ENCODE peak calls at places on chromosomes 12 and 14, in eight cellular contexts. T is HCT116, H is A549, W is H1, F is HepG2, M is SK-N-SH, Y is GM12878, X is K562. I is an unnamed sample. For H3K9me3, the result is how much of the 10 kb centered on the place peaks cover.

GRCh38 chr12:34404377-34405285 is 382.3 kb downstream of the ALG10 start:
- DNase-seq in W (peak), F (no peak), X (peak), M (peak), Y (no peak), T (no peak), H (no peak), I (no peak)

GRCh38 chr14:49853572-49854375 is 1.2 kb upstream of the NEMF start:
- DNase-seq in H (peak), M (peak), W (peak), F (peak), Y (no peak), T (peak), X (no peak), I (peak)

GRCh38 chr12:104490850-104491249 is 34.1 kb downstream of the CHST11 start:
- DNase-seq in Y (no peak), X (no peak), T (no peak), M (no peak), F (no peak), W (no peak), H (no peak), I (no peak)

GRCh38 chr14:96852823-96853422 is 55.7 kb downstream of the VRK1 start:
- DNase-seq in M (peak), F (peak), W (no peak), X (peak), H (peak), Y (peak), T (peak), I (peak)

GRCh38 chr12:13379531-13379930 is 183.0 kb downstream of the EMP1 start:
- DNase-seq in M (no peak), W (peak), H (no peak), T (no peak), Y (no peak), X (no peak), F (no peak), I (no peak)

GRCh38 chr12:46585854-46586621 is 213.5 kb upstream of the SLC38A2 start:
- DNase-seq in F (peak), H (no peak), T (peak), W (no peak), Y (no peak), X (no peak), M (no peak), I (peak)

GRCh38 chr12:105348142-105348541 is 17.7 kb downstream of the C12orf75 start:
- DNase-seq in F (no peak), W (no peak), X (no peak), M (no peak), T (no peak), Y (no peak), H (no peak), I (no peak)

GRCh38 chr12:6684609-6685008 is 4.6 kb downstream of the ZNF384 start:
- DNase-seq in H (peak), X (peak), M (peak), Y (no peak), T (peak), W (peak), F (peak), I (peak)

GRCh38 chr14:48323655-48324054 is 648.2 kb upstream of the MDGA2 start:
- DNase-seq in T (no peak), H (no peak), M (no peak), W (no peak), F (no peak), X (no peak), Y (no peak), I (no peak)

GRCh38 chr12:109770861-109771670 is 57.4 kb downstream of the FAM222A start:
- DNase-seq in Y (no peak), F (no peak), W (no peak), X (no peak), M (peak), T (no peak), H (no peak), I (no peak)

GRCh38 chr12:1801285-1801975 is 18.9 kb upstream of the LRTM2 start:
- DNase-seq in F (no peak), H (no peak), Y (no peak), X (no peak), M (peak), W (no peak), T (no peak), I (no peak)

GRCh38 chr14:81436296-81437138 is 36.4 kb upstream of the STON2 start:
- DNase-seq in W (peak), T (peak), M (peak), F (peak), H (peak), Y (no peak), X (peak), I (peak)

GRCh38 chr12:52121848-52122838 is 42.6 kb downstream of the SMIM41 start:
- DNase-seq in M (peak), H (peak), Y (no peak), X (peak), W (peak), F (no peak), T (no peak), I (peak)

GRCh38 chr12:4296749-4297148 is 23.2 kb downstream of the CCND2 start:
- DNase-seq in F (no peak), Y (no peak), M (no peak), X (no peak), H (no peak), T (no peak), W (no peak), I (no peak)

GRCh38 chr14:90277581-90278198 is 21.3 kb downstream of the PSMC1 start:
- DNase-seq in T (no peak), Y (no peak), F (no peak), H (no peak), X (no peak), W (no peak), M (no peak), I (no peak)

GRCh38 chr14:35258420-35258819 is 33.8 kb upstream of the PSMA6 start:
- DNase-seq in W (no peak), H (no peak), F (no peak), T (no peak), Y (no peak), M (no peak), X (peak), I (no peak)

GRCh38 chr14:57189070-57189469 is 79.6 kb downstream of the EXOC5 start:
- DNase-seq in H (peak), T (peak), M (peak), Y (no peak), W (no peak), F (peak), X (no peak), I (no peak)
- TF ChIP-seq MAX in H (no peak), T (no peak), M (no peak), Y (no peak), W (no peak), F (no peak), X (no peak), I (no peak)

GRCh38 chr14:105904379-105904778 is 378.0 kb downstream of the TMEM121 start:
- DNase-seq in Y (no peak), H (no peak), W (no peak), X (peak), T (no peak), F (no peak), M (no peak), I (no peak)

GRCh38 chr14:105903971-105904370 is 377.6 kb downstream of the TMEM121 start:
- DNase-seq in W (no peak), M (peak), T (no peak), Y (no peak), X (no peak), H (no peak), F (no peak), I (no peak)

GRCh38 chr14:105908006-105908405 is 381.6 kb downstream of the TMEM121 start:
- DNase-seq in M (no peak), X (no peak), F (no peak), W (no peak), T (no peak), H (no peak), Y (no peak), I (no peak)

GRCh38 chr14:105907276-105907675 is 380.9 kb downstream of the TMEM121 start:
- DNase-seq in W (no peak), X (no peak), Y (no peak), T (no peak), F (no peak), M (no peak), H (no peak), I (no peak)

DNA sequence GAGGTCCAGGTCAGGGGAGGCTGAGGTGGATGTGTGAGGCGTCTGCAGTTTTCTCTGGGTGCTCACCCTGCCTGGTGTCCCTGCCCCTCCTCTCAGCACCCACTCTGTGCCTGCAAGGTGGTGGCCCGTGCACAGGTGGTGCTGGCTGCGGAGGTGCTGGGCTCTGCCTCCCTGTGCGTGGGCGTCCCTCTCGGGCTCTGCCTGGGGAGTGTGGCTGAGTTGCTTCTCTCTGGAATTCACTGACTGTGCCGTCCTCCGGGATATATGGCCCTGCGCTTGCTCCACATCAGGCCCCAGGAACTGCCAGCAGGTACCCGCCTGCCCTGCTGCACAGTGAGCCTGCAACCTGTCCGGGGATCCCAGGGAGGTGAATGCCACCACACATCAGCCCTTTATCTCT is 379.1 kb downstream of the TMEM121 start:
- DNase-seq in F (no peak), T (no peak), Y (no peak), X (peak), W (no peak), H (no peak), M (no peak), I (no peak)
- H3K9me3 ChIP-seq in F (under half), T (under half), Y (under half), X (under half), W (half or more), H (under half), M (under half), I (under half)

GRCh38 chr14:61640834-61641170 is 54.5 kb upstream of the HIF1A start:
- DNase-seq in M (no peak), X (no peak), W (no peak), T (no peak), H (no peak), Y (no peak), F (no peak), I (no peak)
- TF ChIP-seq MAX in M (no peak), X (no peak), W (no peak), T (no peak), H (no peak), Y (no peak), F (no peak), I (no peak)

GRCh38 chr14:75051556-75051899 is 261 bp upstream of the MLH3 start:
- DNase-seq in T (no peak), W (no peak), X (no peak), M (no peak), H (no peak), Y (no peak), F (no peak), I (no peak)

GRCh38 chr14:75050852-75051555 is at the start of gene MLH3:
- DNase-seq in M (peak), Y (no peak), X (peak), W (peak), H (peak), T (peak), F (peak), I (peak)

GRCh38 chr14:75049136-75049535 is 2.1 kb downstream of the MLH3 start:
- DNase-seq in W (no peak), X (no peak), Y (no peak), F (no peak), H (no peak), M (no peak), T (no peak), I (no peak)

GRCh38 chr14:75048101-75048500 is 3.2 kb downstream of the MLH3 start:
- DNase-seq in M (no peak), Y (no peak), X (no peak), T (no peak), W (no peak), F (no peak), H (no peak), I (no peak)

DNA sequence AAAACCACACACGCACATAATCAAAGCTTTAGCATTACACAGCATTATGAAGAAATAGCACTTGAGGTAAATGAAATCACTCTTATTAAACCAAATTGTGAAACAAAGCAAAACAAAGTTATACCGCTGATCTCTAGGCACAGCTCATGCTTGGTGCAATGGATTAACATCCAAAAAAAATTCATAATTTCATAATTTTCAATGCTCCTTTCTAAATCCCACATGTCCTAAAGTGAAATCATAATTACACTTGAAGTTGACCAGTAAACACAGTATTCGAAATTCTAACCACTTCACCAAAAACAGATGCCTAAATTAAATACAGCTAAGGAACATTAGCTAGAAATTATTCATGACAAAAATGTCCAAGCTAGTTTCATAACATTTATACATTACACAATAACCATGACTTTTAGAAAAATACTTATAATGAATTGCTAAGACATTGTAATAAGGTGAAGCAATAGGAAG is 1.5 kb downstream of the MLH3 start:
- DNase-seq in M (no peak), F (no peak), W (no peak), X (no peak), H (no peak), T (no peak), Y (no peak), I (no peak)
- H3K9me3 ChIP-seq in M (under half), F (under half), W (under half), X (under half), H (under half), T (under half), Y (under half), I (under half)

GRCh38 chr12:98697209-98697608 is 52.1 kb downstream of the APAF1 start:
- DNase-seq in M (no peak), H (no peak), T (no peak), W (no peak), X (no peak), Y (no peak), F (no peak), I (no peak)

GRCh38 chr12:98696036-98696646 is 51.1 kb downstream of the APAF1 start:
- DNase-seq in W (peak), H (no peak), Y (no peak), M (no peak), X (no peak), T (no peak), F (no peak), I (no peak)

GRCh38 chr12:98701166-98701565 is 56.1 kb downstream of the APAF1 start:
- DNase-seq in X (no peak), H (no peak), T (no peak), F (no peak), Y (no peak), W (no peak), M (no peak), I (no peak)

GRCh38 chr12:98699568-98699967 is 54.5 kb downstream of the APAF1 start:
- DNase-seq in M (no peak), X (no peak), H (no peak), F (no peak), Y (no peak), T (no peak), W (no peak), I (no peak)

DNA sequence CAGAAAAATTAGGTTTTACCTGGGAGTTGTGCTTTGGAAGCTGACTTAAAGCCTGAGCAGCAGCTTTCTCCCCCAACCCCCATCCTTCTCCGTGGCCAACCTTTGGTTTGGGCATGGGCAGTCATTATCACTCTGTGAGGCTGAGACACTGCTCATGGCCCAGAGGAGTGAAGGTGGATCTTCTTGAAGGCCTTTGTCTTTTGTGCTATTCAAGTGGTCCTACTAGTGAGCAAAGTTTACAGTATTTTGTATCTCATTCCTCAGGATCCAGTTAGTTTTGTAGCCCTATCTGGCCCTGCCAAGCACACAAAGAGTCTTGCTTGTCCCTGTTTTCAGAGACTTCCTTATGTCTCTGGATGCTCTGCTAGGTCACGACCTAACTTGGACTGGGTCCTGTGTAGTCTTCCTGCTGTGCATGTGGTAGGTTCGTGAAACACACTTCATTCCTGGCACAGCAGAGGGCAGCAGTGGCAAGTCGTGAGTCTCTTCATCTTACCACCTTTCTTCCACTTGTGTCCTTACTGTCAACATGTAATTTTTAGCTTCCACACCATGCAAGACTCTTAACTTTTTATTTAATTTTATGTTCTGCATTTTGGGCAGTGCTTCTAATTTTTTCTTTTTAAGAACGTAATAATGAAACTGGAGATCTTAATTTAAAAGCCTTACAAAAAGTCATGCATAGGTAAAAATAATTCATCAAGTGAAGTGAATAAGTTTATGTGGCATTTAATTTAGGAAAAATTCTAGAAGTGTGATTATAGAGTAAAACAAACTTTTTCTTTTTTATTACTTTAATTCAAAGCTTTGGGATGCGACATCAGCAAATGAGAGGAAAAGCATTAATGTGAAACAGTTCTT is 53.7 kb downstream of the APAF1 start:
- DNase-seq in F (peak), M (peak), W (peak), X (peak), H (peak), Y (peak), T (peak), I (peak)
- TF ChIP-seq MAX in F (no peak), M (no peak), W (peak), X (no peak), H (no peak), Y (no peak), T (no peak), I (no peak)

I was measured in endothelial cell of umbilical vein.